ENCODE peak calls at places on chromosomes 11 and 22, in four cellular contexts. A, T, N and W are unnamed samples.

GRCh38 chr11:1717745-1718144 is 20.8 kb downstream of the KRTAP5-6 start:
- DNase-seq in T (no peak), A (no peak), N (no peak), W (no peak)

GRCh38 chr11:120546312-120547205 is 35.0 kb downstream of the GRIK4 start:
- DNase-seq in A (peak; percentile 51), T (no peak), N (no peak), W (no peak)

GRCh38 chr11:47259178-47259977 is 1.6 kb downstream of the NR1H3 start:
- DNase-seq in N (no peak), A (peak; percentile 80), T (no peak), W (peak; percentile 46)

GRCh38 chr11:130555251-130555841 is 106.9 kb downstream of the ADAMTS15 start:
- DNase-seq in N (no peak), T (no peak), A (no peak), W (no peak)

GRCh38 chr22:30823015-30823370 is 128.3 kb downstream of the OSBP2 start:
- DNase-seq in N (no peak), T (peak; percentile 25), A (peak; percentile 59), W (no peak)

GRCh38 chr11:76244311-76245061 is 38.2 kb upstream of the WNT11 start:
- DNase-seq in A (no peak), T (no peak), N (no peak), W (no peak)

GRCh38 chr11:68454767-68455166 is 5.8 kb upstream of the PPP6R3 start:
- DNase-seq in A (no peak), N (no peak), T (no peak), W (no peak)

GRCh38 chr22:34587357-34588356 is 478.3 kb upstream of the ISX start:
- DNase-seq in A (no peak), T (no peak), N (no peak), W (no peak)

GRCh38 chr11:887589-887988 is 23.0 kb downstream of the CHID1 start:
- DNase-seq in N (no peak), T (no peak), A (no peak), W (no peak)

GRCh38 chr22:32600184-32600583 is 125.6 kb downstream of the FBXO7 start:
- DNase-seq in A (no peak), T (no peak), N (no peak), W (no peak)

GRCh38 chr22:35930933-35931332 is 97.7 kb downstream of the RBFOX2 start:
- DNase-seq in N (no peak), T (peak; percentile 21), A (no peak), W (peak; percentile 78)

GRCh38 chr11:73139476-73140198 is 2.5 kb downstream of the FCHSD2 start:
- DNase-seq in T (no peak), A (no peak), N (no peak), W (peak; percentile 72)

GRCh38 chr22:47034076-47034808 is 271.8 kb downstream of the TBC1D22A start:
- DNase-seq in T (no peak), N (no peak), A (no peak), W (no peak)

GRCh38 chr11:68021167-68021787 is 9.2 kb upstream of the NDUFS8 start:
- DNase-seq in T (no peak), N (no peak), A (peak; percentile 53), W (no peak)

GRCh38 chr22:44723801-44724200 is 21.8 kb downstream of the PRR5 start:
- DNase-seq in A (no peak), T (no peak), N (no peak), W (peak; percentile 34)

GRCh38 chr11:120514541-120515121 is 3.1 kb downstream of the GRIK4 start:
- DNase-seq in A (no peak), N (no peak), T (no peak), W (no peak)

GRCh38 chr22:49026476-49027121 is 801.1 kb downstream of the BRD1 start:
- DNase-seq in T (no peak), N (no peak), A (peak; percentile 55), W (no peak)

GRCh38 chr11:68090706-68091105 is 30.5 kb downstream of the CHKA start:
- DNase-seq in A (no peak), T (no peak), N (no peak), W (no peak)

GRCh38 chr22:25775501-25775900 is 33.5 kb downstream of the MYO18B start:
- DNase-seq in T (no peak), N (no peak), A (peak; percentile 65), W (no peak)

GRCh38 chr11:95697614-95698408 is 91.8 kb downstream of the FAM76B start:
- DNase-seq in N (no peak), A (no peak), T (no peak), W (no peak)

GRCh38 chr11:60777572-60777971 is 7.6 kb upstream of the MS4A10 start:
- DNase-seq in A (no peak), T (no peak), N (no peak), W (peak; percentile 37)

GRCh38 chr11:1415631-1416030 is 25.9 kb downstream of the BRSK2 start:
- DNase-seq in T (no peak), N (no peak), A (no peak), W (no peak)

GRCh38 chr22:22060200-22061084 is 77.9 kb upstream of the TOP3B start:
- DNase-seq in N (peak; percentile 23), T (peak; percentile 99), A (peak; percentile 93), W (peak; percentile 40)

GRCh38 chr22:41361716-41362310 is 19.9 kb upstream of the TEF start:
- DNase-seq in A (no peak), N (no peak), T (no peak), W (no peak)

GRCh38 chr22:25388866-25389540 is 169.6 kb downstream of the CRYBB2 start:
- DNase-seq in T (no peak), A (no peak), N (no peak), W (peak; percentile 26)

GRCh38 chr11:29326757-29327156 is 690.1 kb downstream of the KCNA4 start:
- DNase-seq in T (no peak), A (no peak), N (no peak), W (no peak)

GRCh38 chr22:29136715-29137700 is 64.2 kb downstream of the KREMEN1 start:
- DNase-seq in T (no peak), N (no peak), A (no peak), W (no peak)

GRCh38 chr11:71188073-71188472 is 64.3 kb downstream of the SHANK2 start:
- DNase-seq in A (no peak), T (no peak), N (no peak), W (no peak)

GRCh38 chr11:2586091-2586792 is 113.6 kb downstream of the KCNQ1OT1 start:
- DNase-seq in A (no peak), N (no peak), T (no peak), W (no peak)

GRCh38 chr11:46527586-46527985 is 66.2 kb downstream of the AMBRA1 start:
- DNase-seq in T (no peak), N (no peak), A (no peak), W (no peak)

GRCh38 chr11:27204527-27204926 is 158.5 kb downstream of the CCDC34 start:
- DNase-seq in A (no peak), N (no peak), T (peak; percentile 32), W (peak; percentile 27)

GRCh38 chr22:31148516-31148915 is 8.2 kb upstream of the PLA2G3 start:
- DNase-seq in A (no peak), N (no peak), T (no peak), W (no peak)

GRCh38 chr22:43293259-43293658 is 49.9 kb downstream of the SCUBE1 start:
- DNase-seq in A (no peak), T (peak; percentile 59), N (no peak), W (no peak)

GRCh38 chr11:55942785-55943392 is 6.7 kb upstream of the OR5I1 start:
- DNase-seq in A (no peak), N (no peak), T (peak; percentile 5), W (peak; percentile 23)

GRCh38 chr22:31846161-31847115 is 92.6 kb downstream of the DEPDC5 start:
- DNase-seq in N (no peak), A (peak; percentile 21), T (peak; percentile 48), W (no peak)

DNA sequence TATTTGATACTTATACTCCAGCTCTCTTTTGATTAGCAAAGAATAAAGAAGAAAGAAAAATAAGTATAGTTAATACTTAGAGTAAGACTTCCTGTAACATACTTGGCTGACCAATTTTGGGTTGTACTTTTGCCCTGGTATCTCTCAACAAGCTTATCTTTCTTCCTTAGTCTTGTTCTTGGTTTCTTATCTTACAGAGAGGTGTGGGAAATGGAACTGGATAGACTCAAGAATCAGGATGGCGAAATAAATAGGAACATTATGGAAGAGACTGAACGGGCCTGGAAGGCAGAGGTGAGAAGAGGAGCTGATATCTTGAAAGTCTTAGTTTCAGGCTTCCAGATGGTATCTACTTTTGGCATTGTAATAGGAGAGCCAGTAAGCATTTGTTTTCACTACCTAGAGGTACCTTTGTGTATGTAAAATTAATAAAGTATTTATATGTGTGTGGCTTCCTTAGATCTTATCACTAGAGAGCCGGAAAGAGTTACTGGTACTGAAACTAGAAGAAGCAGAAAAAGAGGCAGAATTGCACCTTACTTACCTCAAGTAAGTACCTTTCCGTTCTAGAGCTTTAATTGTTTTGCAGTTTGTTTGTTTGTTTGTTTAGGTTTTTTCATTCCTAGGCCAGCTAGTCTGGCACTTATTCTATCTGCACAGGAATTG is 11.3 kb upstream of the BACE1-AS start:
- DNase-seq in T (no peak), N (no peak), A (no peak), W (no peak)
- TF ChIP-seq ATF3 in T (no peak), N (no peak), A (no peak), W (no peak)

DNA sequence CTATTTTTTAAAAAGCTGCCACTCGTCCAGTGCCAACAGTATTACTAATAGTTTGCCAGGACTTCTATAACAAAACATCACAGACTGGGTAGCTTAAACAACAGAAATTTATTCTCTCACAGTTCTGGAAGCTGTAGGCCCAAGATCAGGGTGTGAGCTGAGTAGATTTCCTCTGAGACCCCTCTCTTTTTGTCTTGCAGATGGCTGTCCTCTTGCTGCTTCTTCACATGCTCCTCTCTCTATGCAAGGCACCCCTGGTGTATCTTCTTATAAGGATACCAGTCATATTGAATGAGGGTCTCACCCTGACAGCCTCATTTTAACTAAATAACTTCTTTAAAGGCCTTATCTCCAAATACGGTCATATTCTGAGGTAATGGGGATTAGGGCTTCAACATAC is 390.9 kb downstream of the DLG2 start:
- DNase-seq in A (no peak), N (no peak), T (no peak), W (no peak)
- TF ChIP-seq JUN in A (no peak), N (no peak), T (no peak), W (no peak)

DNA sequence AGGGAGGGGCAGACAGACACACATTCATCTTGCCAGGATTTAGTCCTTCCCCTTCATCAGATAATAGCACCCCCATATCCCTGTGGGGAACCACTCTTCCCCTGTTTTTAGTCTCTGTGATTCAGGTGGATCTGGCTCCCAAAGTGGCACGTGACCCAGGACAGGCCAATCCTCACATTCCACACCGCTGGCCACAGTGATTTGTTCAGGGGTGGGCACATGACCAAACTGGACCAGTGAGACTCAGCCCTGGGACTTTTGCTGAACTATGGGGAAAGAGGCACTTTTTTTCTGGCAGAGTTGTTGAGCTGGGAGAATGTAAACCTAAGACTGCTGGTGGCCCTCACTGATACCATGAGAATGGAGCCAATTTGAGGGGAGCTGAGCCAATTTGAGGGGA is 19.1 kb upstream of the KCNJ11 start:
- DNase-seq in N (no peak), A (no peak), T (no peak), W (no peak)
- TF ChIP-seq ATF3 in N (no peak), A (no peak), T (no peak), W (no peak)

DNA sequence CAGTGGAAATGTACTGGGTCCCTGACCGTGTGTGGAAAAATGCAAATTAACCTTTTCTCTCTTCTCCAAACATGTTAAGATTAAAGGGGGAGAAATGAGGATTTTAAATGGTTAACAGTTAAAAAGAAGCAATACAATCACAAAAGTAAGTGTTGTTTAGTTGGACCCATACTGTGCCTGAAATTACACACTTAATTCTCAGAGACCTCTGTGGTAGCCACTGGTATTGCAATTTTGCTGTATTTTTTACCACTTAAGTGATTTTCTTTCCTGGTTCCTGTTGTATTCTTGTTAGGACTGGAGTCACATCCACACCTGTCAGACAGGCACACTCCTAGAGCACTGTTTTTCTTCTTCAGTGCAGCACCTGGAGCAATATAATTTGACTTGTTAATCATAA is 179.6 kb upstream of the PDGFD start:
- DNase-seq in A (no peak), T (no peak), N (no peak), W (no peak)
- TF ChIP-seq JUN in A (no peak), T (no peak), N (no peak), W (no peak)